ENCODE peak calls at places on chromosomes 5 and 9, in four cellular contexts. U, J, H and S are unnamed samples.
A peak's percentile ranks its signal among the peaks of the same experiment; 100 is the strongest.

GRCh38 chr5:176781638-176782570 is 28.5 kb upstream of the UNC5A start:
- DNase-seq in U (no peak), J (no peak), H (no peak), S (no peak)

GRCh38 chr5:53089481-53089976 is 20.0 kb downstream of the MOCS2 start:
- DNase-seq in U (no peak), J (peak; percentile 27), H (peak; percentile 8), S (no peak)

GRCh38 chr5:143216211-143216610 is 187.3 kb downstream of the NR3C1 start:
- DNase-seq in U (no peak), J (no peak), H (no peak), S (no peak)

GRCh38 chr9:125743687-125744428 is 3.3 kb upstream of the PBX3 start:
- DNase-seq in U (no peak), J (no peak), H (peak; percentile 75), S (no peak)

GRCh38 chr9:127763918-127764384 is 14.5 kb downstream of the SH2D3C start:
- DNase-seq in U (peak; percentile 83), J (no peak), H (peak; percentile 23), S (no peak)

GRCh38 chr5:68288756-68289134 is 73.2 kb downstream of the PIK3R1 start:
- DNase-seq in U (peak; percentile 34), J (no peak), H (no peak), S (no peak)

GRCh38 chr5:126044111-126044668 is 379.0 kb upstream of the GRAMD2B start:
- DNase-seq in U (peak; percentile 38), J (peak; percentile 88), H (no peak), S (peak; percentile 24)

GRCh38 chr9:116792271-116792670 is 105.2 kb downstream of the TRIM32 start:
- DNase-seq in U (no peak), J (no peak), H (no peak), S (no peak)

GRCh38 chr9:105066265-105066865 is 138.4 kb upstream of the ABCA1 start:
- DNase-seq in U (no peak), J (no peak), H (no peak), S (no peak)

GRCh38 chr5:124057815-124058231 is 545.8 kb downstream of the CSNK1G3 start:
- DNase-seq in U (no peak), J (no peak), H (no peak), S (no peak)

GRCh38 chr9:103168254-103168653 is 173.1 kb downstream of the CYLC2 start:
- DNase-seq in U (no peak), J (no peak), H (no peak), S (no peak)

GRCh38 chr5:179795863-179796833 is 2.4 kb downstream of the LTC4S start:
- DNase-seq in U (peak; percentile 85), J (peak; percentile 37), H (peak; percentile 74), S (no peak)

GRCh38 chr5:122584411-122585110 is 190.3 kb upstream of the SNX2 start:
- DNase-seq in U (no peak), J (no peak), H (peak; percentile 62), S (no peak)

GRCh38 chr5:135219868-135220267 is 179.2 kb downstream of the MACROH2A1 start:
- DNase-seq in U (no peak), J (no peak), H (no peak), S (no peak)

GRCh38 chr9:38622083-38622674 is 1.8 kb upstream of the ANKRD18A start:
- DNase-seq in U (no peak), J (no peak), H (no peak), S (no peak)

GRCh38 chr9:96048954-96049831 is 173.7 kb downstream of the ERCC6L2 start:
- DNase-seq in U (peak; percentile 29), J (no peak), H (no peak), S (no peak)

GRCh38 chr5:40603378-40603777 is 76.3 kb upstream of the PTGER4 start:
- DNase-seq in U (no peak), J (no peak), H (no peak), S (peak; percentile 12)

GRCh38 chr9:35906923-35907699 is 1.1 kb downstream of the HRCT1 start:
- DNase-seq in U (peak; percentile 62), J (peak; percentile 57), H (peak; percentile 95), S (peak; percentile 59)
- TF ChIP-seq CTCF in U (no peak), J (peak; percentile 25), H (no peak), S (no peak)

GRCh38 chr5:17317499-17317898 is 100.1 kb downstream of the BASP1 start:
- DNase-seq in U (no peak), J (no peak), H (peak; percentile 19), S (no peak)
- H3K4me3 ChIP-seq in U (no peak overlapping the region), J (no peak overlapping the region), H (no peak overlapping the region), S (no peak overlapping the region)

GRCh38 chr5:51378778-51379652 is 4.2 kb upstream of the ISL1 start:
- DNase-seq in U (no peak), J (no peak), H (no peak), S (no peak)
- TF ChIP-seq CTCF in U (no peak), J (no peak), H (no peak), S (no peak)

GRCh38 chr5:171485668-171486067 is 66.2 kb downstream of the FGF18 start:
- DNase-seq in U (no peak), J (no peak), H (no peak), S (no peak)
- H3K4me3 ChIP-seq in U (no peak overlapping the region), J (no peak overlapping the region), H (no peak overlapping the region), S (no peak overlapping the region)